ENCODE peak calls at places on chromosomes 13 and 19, in six cellular contexts. S, R, Z, M, L and A are unnamed samples.

GRCh38 chr13:39418424-39418823 is 184.6 kb downstream of the LHFPL6 start:
- DNase-seq in M (no peak), S (no peak), Z (no peak), L (no peak), R (no peak), A (no peak)

GRCh38 chr13:79185580-79185979 is 220.5 kb downstream of the RBM26 start:
- DNase-seq in M (no peak), L (no peak), Z (no peak), S (no peak), R (no peak), A (no peak)

GRCh38 chr13:60329221-60329983 is 67.6 kb upstream of the TDRD3 start:
- DNase-seq in Z (peak; percentile 42), R (no peak), M (no peak), S (no peak), L (peak; percentile 50), A (no peak)

GRCh38 chr19:21626924-21627697 is 121.7 kb downstream of the ZNF429 start:
- DNase-seq in L (no peak), Z (no peak), S (no peak), M (no peak), R (no peak), A (no peak)

GRCh38 chr19:48613852-48614435 is 932 bp downstream of the FAM83E start:
- DNase-seq in R (no peak), L (no peak), Z (peak; percentile 36), M (no peak), S (no peak), A (no peak)

GRCh38 chr19:12727745-12728433 is 4.2 kb upstream of the TNPO2 start:
- DNase-seq in L (no peak), M (no peak), R (no peak), S (no peak), Z (no peak), A (no peak)

GRCh38 chr13:111177081-111177711 is 62.1 kb downstream of the ARHGEF7 start:
- DNase-seq in L (peak; percentile 42), R (peak; percentile 63), S (peak; percentile 27), Z (no peak), M (no peak), A (peak; percentile 27)

GRCh38 chr13:109698779-109699178 is 87.6 kb downstream of the IRS2 start:
- DNase-seq in R (no peak), S (no peak), M (no peak), Z (no peak), L (no peak), A (no peak)

DNA sequence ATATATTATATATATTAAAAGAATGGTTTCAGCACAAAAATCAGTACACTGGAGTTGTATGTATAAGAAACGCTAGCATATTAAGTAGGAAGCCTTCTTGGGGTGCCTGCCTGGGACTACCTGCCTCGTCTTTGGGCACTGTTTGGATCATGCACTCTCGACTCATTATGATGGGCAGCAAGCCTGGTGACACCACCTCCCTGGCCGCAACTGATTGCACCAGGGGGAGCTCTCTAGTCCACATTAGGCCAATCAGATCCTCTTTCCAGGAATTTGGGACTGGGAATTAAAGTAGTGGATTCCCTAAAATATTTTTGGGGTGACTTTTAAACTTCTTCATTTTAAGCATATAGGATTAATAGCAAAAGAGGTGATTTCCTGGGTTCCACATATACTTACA is 56.0 kb upstream of the RGCC start:
- DNase-seq in M (no peak), S (no peak), L (no peak), R (no peak), Z (no peak), A (no peak)
- H3K27ac ChIP-seq in M (no peak overlapping the region), S (no peak overlapping the region), L (no peak overlapping the region), R (no peak overlapping the region), Z (no peak overlapping the region), A (no peak overlapping the region)

GRCh38 chr13:114046447-114046846 is 72.6 kb upstream of the C13orf46 start:
- DNase-seq in Z (no peak), R (no peak), S (no peak), M (peak; percentile 9), L (no peak), A (no peak)

GRCh38 chr13:114049026-114049425 is 75.2 kb upstream of the C13orf46 start:
- DNase-seq in Z (peak; percentile 59), S (no peak), M (peak; percentile 84), L (no peak), R (no peak), A (no peak)

GRCh38 chr13:114045113-114045735 is 71.3 kb upstream of the C13orf46 start:
- DNase-seq in Z (no peak), S (no peak), M (no peak), L (no peak), R (no peak), A (no peak)

GRCh38 chr13:114048463-114048862 is 74.6 kb upstream of the C13orf46 start:
- DNase-seq in S (no peak), Z (no peak), R (no peak), L (no peak), M (peak; percentile 80), A (no peak)

DNA sequence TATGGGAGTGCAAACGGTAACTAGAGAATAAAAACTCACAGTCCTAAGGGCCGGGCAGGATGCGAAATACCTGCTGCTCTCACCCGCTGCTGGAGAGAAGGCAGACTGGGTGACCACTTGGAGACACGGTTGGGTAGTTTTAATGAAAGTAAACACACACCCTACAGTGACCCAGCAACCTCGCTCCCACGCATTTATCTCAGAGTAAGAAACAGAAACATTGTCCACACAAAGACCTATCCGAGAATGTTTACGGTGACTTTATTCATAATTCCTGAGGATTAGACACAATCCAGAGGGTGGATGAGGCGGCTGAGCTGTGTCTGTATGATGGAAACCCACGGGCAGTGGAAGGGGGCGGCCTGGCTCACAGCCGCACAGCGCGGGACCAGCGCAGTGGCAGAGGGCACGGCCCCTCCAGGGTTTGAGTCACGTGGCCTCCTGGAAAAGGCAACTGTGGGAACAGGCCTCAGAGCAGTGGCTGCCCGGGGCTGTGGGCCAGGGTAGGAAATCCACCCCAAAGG is 73.5 kb upstream of the C13orf46 start:
- DNase-seq in L (no peak), Z (no peak), M (peak; percentile 19), R (no peak), S (no peak), A (no peak)
- H3K27ac ChIP-seq in L (no peak overlapping the region), Z (no peak overlapping the region), M (no peak overlapping the region), R (no peak overlapping the region), S (peak overlapping the region; percentile 21), A (no peak overlapping the region)

GRCh38 chr19:38554676-38555141 is 63.0 kb downstream of the MAP4K1 start:
- DNase-seq in L (no peak), R (no peak), S (no peak), M (no peak), Z (no peak), A (no peak)
- H3K27ac ChIP-seq in L (no peak overlapping the region), R (no peak overlapping the region), S (no peak overlapping the region), M (no peak overlapping the region), Z (no peak overlapping the region), A (no peak overlapping the region)

GRCh38 chr13:49739498-49740187 is 48.4 kb upstream of the EBPL start:
- DNase-seq in Z (no peak), R (no peak), M (no peak), S (no peak), L (no peak), A (no peak)
- H3K27ac ChIP-seq in Z (no peak overlapping the region), R (no peak overlapping the region), M (no peak overlapping the region), S (no peak overlapping the region), L (no peak overlapping the region), A (no peak overlapping the region)

DNA sequence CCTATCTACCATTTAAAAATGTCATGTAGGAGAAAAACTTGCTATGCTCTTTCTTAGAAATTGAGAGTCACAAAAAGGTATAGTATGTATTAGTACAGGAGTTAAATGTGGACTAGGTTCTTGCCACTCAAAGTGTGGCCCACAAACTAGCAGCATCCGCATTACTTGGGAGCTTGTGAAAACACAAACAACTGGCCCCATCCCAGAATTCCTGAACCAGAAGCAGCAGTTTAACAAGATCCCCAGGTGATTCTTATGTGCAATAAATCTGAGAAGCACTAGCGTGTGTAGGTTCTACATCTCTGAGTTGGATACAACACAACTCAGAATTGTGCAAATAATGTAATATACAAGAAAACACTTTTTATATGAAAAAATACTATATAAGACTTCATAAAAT is 325.9 kb downstream of the DCT start:
- DNase-seq in Z (no peak), R (no peak), L (no peak), S (no peak), M (no peak), A (no peak)
- H3K27ac ChIP-seq in Z (no peak overlapping the region), R (no peak overlapping the region), L (no peak overlapping the region), S (no peak overlapping the region), M (no peak overlapping the region), A (no peak overlapping the region)

GRCh38 chr19:16290692-16291091 is 33.9 kb upstream of the KLF2 start:
- DNase-seq in Z (no peak), M (no peak), L (no peak), R (no peak), S (no peak), A (no peak)

GRCh38 chr19:16285769-16286564 is 38.7 kb upstream of the KLF2 start:
- DNase-seq in S (peak; percentile 27), Z (no peak), L (no peak), M (no peak), R (peak; percentile 39), A (no peak)

GRCh38 chr19:16293133-16294085 is 31.2 kb upstream of the KLF2 start:
- DNase-seq in R (no peak), M (no peak), S (peak; percentile 62), Z (peak; percentile 68), L (peak; percentile 74), A (no peak)

GRCh38 chr19:16288544-16288943 is 36.1 kb upstream of the KLF2 start:
- DNase-seq in S (no peak), R (no peak), M (no peak), Z (no peak), L (no peak), A (no peak)

DNA sequence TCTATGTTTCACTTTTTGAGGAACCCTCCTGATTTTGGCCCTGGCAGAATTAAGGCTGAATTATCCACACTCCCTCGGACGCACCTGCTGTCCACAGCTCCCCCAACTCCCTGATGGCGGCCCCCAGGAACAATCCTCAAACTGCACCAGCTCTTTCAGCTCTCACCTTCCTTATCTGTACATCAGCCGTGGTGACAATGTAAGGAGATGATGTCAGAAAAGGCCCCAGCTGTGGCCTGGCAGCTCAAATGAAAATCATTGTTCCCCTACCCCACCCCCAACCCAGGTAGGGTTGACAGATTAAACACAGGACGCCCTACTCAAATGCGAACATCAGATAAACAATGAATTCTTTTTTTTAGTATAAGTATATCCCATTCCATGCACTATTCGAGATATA is 35.0 kb upstream of the KLF2 start:
- DNase-seq in S (no peak), L (no peak), Z (no peak), M (no peak), R (no peak), A (no peak)
- H3K27ac ChIP-seq in S (no peak overlapping the region), L (no peak overlapping the region), Z (no peak overlapping the region), M (no peak overlapping the region), R (no peak overlapping the region), A (no peak overlapping the region)

DNA sequence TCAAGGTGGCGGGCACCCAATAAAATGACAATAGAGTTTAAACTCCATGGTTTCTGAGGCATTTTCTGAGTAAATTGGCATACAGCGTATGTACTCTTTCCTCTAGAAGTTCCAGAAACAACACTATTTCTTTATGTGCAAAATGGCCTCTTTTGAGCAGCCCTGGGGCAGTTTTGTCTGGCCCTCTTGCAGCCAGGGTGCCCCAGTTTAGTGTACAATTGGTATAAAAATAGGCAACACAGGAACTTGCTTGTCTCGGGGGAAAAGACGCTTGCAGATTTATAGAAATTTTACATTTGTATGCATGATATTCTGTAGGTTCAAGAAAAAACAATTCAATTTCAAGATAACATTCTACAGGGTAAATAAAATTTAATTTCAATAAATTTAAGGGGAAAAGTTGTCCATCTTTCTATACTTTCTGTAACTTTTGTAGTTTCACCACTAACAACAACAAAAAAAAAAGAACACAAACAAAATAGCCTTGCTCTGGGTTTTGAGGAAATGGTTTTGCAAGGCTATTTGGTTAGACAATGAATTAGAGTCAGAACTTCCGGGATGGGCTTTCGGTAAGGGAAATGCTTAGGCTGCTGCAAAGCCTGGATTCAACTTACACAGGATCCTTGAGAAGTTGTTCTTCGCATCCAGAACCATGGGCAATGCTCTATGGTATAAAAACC is 45.3 kb downstream of the LRCH1 start:
- DNase-seq in M (no peak), L (no peak), Z (no peak), S (no peak), R (no peak), A (no peak)
- H3K27ac ChIP-seq in M (peak overlapping the region; percentile 66), L (no peak overlapping the region), Z (no peak overlapping the region), S (peak overlapping the region; percentile 86), R (no peak overlapping the region), A (no peak overlapping the region)